ENCODE peak calls at places on chromosomes 7 and 10, in nine cellular contexts. X is psoas muscle, K is heart right ventricle, P is IMR-90, U is uterus, C is HCT116, R is pancreas, Z is upper lobe of right lung, O is spleen. J is an unnamed sample.
A peak's percentile ranks its signal among the peaks of the same experiment; 100 is the strongest.

GRCh38 chr10:110151467-110151866 is 55.9 kb upstream of the MXI1 start:
- DNase-seq in Z (peak; percentile 71), K (no peak), C (no peak), O (no peak), P (no peak), R (peak; percentile 93), X (no peak), U (no peak), J (no peak)

GRCh38 chr10:70664702-70665195 is 7.6 kb upstream of the ADAMTS14 start:
- DNase-seq in X (no peak), K (peak; percentile 31), P (peak; percentile 95), R (no peak), C (no peak), O (peak; percentile 18), U (no peak), Z (peak; percentile 38), J (peak; percentile 93)

GRCh38 chr7:1431644-1432380 is 27.5 kb downstream of the MICALL2 start:
- DNase-seq in C (no peak), X (no peak), O (no peak), Z (no peak), P (no peak), R (no peak), K (no peak), U (no peak), J (no peak)

GRCh38 chr7:150444674-150445365 is 5.6 kb upstream of the GIMAP8 start:
- DNase-seq in U (no peak), P (no peak), R (no peak), O (no peak), Z (no peak), K (no peak), X (no peak), C (no peak), J (no peak)

GRCh38 chr10:117967149-117967548 is 79.6 kb downstream of the RAB11FIP2 start:
- DNase-seq in O (no peak), C (no peak), Z (no peak), U (no peak), K (no peak), X (no peak), R (no peak), P (no peak), J (no peak)

GRCh38 chr7:35697414-35698175 is 2.7 kb upstream of the HERPUD2 start:
- DNase-seq in P (peak; percentile 71), X (no peak), O (no peak), K (no peak), Z (no peak), U (no peak), R (no peak), C (no peak), J (peak; percentile 46)

GRCh38 chr10:62072901-62073300 is 171.4 kb downstream of the ARID5B start:
- DNase-seq in R (no peak), C (no peak), U (no peak), O (no peak), X (no peak), Z (no peak), K (no peak), P (no peak), J (no peak)

GRCh38 chr7:120280743-120281142 is 7.8 kb downstream of the KCND2 start:
- DNase-seq in Z (no peak), U (no peak), P (no peak), C (no peak), R (no peak), X (no peak), K (no peak), O (no peak), J (no peak)

GRCh38 chr7:45564485-45564884 is 9.7 kb upstream of the ADCY1 start:
- DNase-seq in O (no peak), U (no peak), X (no peak), R (no peak), C (no peak), Z (no peak), K (no peak), P (no peak), J (no peak)

GRCh38 chr7:101924171-101924570 is 106.7 kb downstream of the CUX1 start:
- DNase-seq in O (peak; percentile 17), P (peak; percentile 86), Z (no peak), K (no peak), X (no peak), C (peak; percentile 66), R (peak; percentile 21), U (peak; percentile 86), J (peak; percentile 46)

GRCh38 chr10:5504146-5505072 is 5.0 kb upstream of the CALML5 start:
- DNase-seq in O (no peak), X (no peak), U (no peak), P (no peak), R (peak; percentile 63), K (no peak), Z (peak; percentile 61), C (no peak), J (no peak)

GRCh38 chr10:16776896-16777295 is 40.3 kb downstream of the RSU1 start:
- DNase-seq in R (no peak), X (no peak), O (no peak), Z (no peak), C (no peak), U (no peak), P (peak; percentile 23), K (no peak), J (no peak)

DNA sequence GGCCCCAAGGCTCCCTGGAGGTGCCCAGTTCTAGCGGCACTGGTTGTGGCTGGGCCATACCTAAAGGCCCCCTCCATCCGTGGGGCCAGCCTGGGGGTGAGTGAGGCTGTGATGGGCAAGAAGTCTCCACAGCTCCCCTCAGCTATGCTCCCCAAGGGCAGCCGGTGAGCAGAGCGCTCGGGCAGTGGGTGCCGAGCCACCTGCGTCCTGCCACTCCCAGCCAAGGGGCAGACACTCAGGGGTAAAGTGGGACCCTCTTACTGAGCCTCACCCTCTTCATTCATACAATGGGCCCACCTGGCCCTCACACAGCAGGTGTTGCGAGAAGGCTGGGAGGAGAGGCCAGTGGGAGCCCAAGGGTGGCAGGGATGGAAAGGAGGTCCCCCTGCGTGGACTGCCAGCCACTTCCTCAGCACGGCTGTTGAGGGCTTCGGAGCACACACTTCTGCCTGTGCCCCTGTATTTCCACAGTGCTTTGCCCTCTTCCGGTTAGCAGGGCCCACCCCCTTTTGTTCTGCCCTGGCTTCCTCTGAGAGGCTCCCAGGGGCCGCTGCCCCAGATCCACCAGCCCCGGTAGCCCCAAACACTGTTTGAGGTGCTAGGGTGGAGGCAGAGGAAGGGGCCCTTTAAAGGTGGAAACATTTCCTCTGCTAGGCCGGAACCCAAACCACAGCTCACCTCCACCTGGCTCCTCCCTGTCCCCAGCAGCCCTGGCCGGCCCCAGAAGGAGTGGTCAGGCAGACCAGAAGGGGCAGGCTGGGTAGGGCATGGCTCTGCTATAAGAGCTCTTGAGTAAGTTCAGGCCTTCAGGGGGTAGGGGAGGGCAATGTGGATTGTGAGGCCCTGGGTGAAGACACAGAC is 16.4 kb upstream of the C10orf105 start:
- DNase-seq in C (no peak), K (no peak), Z (no peak), O (peak; percentile 93), X (no peak), P (no peak), U (no peak), R (no peak), J (no peak)
- H3K27ac ChIP-seq in C (peak overlapping the region; percentile 25), K (no peak overlapping the region), Z (peak overlapping the region; percentile 63), O (peak overlapping the region; percentile 98), X (peak overlapping the region; percentile 63), P (no peak overlapping the region), U (no peak overlapping the region), R (no peak overlapping the region), J (no peak overlapping the region)

DNA sequence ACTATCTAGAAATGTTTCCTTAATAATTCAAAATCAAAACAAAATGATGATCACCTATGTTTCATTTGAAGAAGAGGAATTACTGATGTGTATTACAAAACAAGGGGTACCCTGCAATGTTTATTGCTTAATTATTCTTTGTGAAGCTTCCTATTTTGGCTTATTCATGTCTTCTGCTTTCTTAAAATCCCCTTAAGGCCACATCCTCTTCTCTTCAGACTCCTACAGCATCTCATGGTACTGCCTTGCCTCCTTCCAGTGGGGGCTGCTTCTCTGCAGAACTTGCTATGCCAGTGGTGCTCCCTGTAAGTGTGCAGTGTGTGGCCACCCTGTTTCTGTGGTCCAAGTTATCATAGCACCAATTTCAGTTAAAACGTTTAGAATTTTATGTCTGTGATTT is 35.0 kb downstream of the CCDC146 start:
- DNase-seq in O (no peak), P (no peak), Z (no peak), R (no peak), U (no peak), K (no peak), C (no peak), X (no peak), J (no peak)
- H3K4me3 ChIP-seq in O (no peak overlapping the region), P (no peak overlapping the region), Z (no peak overlapping the region), R (no peak overlapping the region), U (no peak overlapping the region), K (no peak overlapping the region), C (no peak overlapping the region), X (no peak overlapping the region), J (no peak overlapping the region)

DNA sequence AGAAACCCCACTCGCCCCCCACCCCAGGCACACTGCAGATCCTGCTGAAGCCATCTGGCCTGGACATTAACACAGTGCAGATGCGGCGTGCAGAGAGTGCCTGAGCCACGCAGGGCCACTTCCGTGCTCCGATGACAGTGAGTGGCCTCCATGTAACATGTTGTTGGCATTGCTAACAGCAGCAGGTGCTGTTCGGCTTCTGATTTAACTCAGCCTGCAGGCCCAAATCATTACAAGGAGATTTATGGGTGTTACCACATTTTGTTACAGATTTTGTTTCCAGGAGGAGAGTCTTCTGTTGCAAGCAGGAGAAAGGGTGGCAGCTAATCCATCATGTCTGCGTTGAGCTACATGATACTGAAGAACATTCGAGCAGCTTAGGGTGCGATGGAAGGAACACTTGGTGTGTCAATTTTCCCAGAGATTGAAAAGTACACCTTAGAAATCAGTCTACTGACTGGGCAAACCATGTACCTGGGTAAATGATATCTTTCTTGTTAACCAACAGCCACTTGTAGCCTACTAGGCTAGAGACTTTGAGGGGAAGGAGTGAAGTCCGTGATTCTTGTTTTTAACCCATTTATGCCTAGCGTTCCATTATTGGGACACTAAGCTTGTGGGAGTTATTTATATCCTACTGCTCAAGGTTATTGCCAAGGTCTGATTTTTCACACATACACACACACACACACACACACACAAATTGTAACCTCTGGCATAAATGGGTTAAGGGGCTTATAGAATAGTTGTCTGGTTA is 90.0 kb downstream of the JCAD start:
- DNase-seq in R (no peak), Z (no peak), P (no peak), O (no peak), U (no peak), X (peak; percentile 60), C (no peak), K (no peak), J (no peak)
- H3K27me3 ChIP-seq in R (no peaks in the 10 kb centered on the region), Z (no peaks in the 10 kb centered on the region), P (no peaks in the 10 kb centered on the region), O (no peaks in the 10 kb centered on the region), U (no peaks in the 10 kb centered on the region), X (no peaks in the 10 kb centered on the region), C (no peaks in the 10 kb centered on the region), K (no peaks in the 10 kb centered on the region), J (no peaks in the 10 kb centered on the region)

DNA sequence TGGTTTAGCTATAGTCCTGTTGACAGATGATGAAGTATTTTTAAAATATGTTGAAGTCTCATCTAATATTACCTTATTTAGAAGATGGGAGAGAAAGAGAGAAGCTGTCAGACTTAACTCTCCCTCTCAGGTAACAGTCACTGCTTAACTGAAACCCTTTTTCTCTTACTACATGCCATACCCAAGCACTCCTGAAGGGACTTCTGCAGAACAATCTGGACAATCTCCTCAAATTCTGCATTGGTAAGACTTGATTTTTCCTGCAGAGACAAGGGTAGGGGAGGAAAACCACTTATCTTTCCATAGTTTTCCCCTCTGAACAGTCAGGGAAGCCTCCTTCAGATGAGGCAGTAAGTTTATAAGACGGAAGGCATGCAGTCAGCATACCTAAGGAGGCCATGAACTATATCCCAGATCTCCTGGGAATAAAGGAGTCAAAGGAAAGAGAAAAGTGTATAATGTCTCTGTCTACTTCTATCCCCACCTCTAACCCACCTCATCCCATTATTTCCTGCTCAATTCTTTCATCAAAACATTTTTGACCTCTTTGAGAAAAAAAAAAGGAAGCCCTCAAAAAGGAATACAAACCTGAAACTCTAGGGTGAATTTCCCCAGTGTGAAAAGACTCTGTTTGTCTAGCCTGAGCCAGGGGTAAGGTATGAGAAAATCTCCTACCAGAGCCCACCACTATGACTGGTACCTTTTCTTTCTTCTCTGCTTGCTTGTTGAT is 9.4 kb downstream of the ZCWPW1 start:
- DNase-seq in C (no peak), R (no peak), K (no peak), Z (no peak), X (no peak), U (no peak), P (no peak), O (no peak), J (no peak)
- H3K27ac ChIP-seq in C (no peak overlapping the region), R (no peak overlapping the region), K (no peak overlapping the region), Z (no peak overlapping the region), X (no peak overlapping the region), U (no peak overlapping the region), P (no peak overlapping the region), O (no peak overlapping the region), J (no peak overlapping the region)

J was measured in SJSA1.